ENCODE peak calls at places on chromosome 18, in four cellular contexts. I is Panc1, L is transverse colon, R is stomach. A is an unnamed sample.

GRCh38 chr18:59416818-59417217 is 57.8 kb upstream of the LMAN1 start:
- DNase-seq in L (no peak), R (no peak), I (no peak), A (no peak)

GRCh38 chr18:40529478-40529877 is 1425.6 kb upstream of the PIK3C3 start:
- DNase-seq in L (no peak), R (no peak), I (no peak), A (no peak)

GRCh38 chr18:69935319-69936190 is 12.1 kb downstream of the CD226 start:
- DNase-seq in L (peak; percentile 51), R (peak; percentile 54), I (no peak), A (no peak)

GRCh38 chr18:26710460-26711096 is 154.9 kb downstream of the AQP4 start:
- DNase-seq in R (no peak), I (no peak), L (no peak), A (peak; percentile 64)

GRCh38 chr18:74282359-74283254 is 9.2 kb downstream of the CYB5A start:
- DNase-seq in R (no peak), I (no peak), L (no peak), A (peak; percentile 89)

GRCh38 chr18:43170586-43170985 is 55.1 kb upstream of the RIT2 start:
- DNase-seq in R (no peak), I (no peak), L (no peak), A (no peak)

GRCh38 chr18:57809190-57809589 is 6.1 kb upstream of the ATP8B1 start:
- DNase-seq in L (no peak), I (no peak), R (no peak), A (no peak)

GRCh38 chr18:812123-812672 is at the start of gene YES1:
- DNase-seq in I (no peak), R (peak; percentile 79), L (peak; percentile 84), A (no peak)

DNA sequence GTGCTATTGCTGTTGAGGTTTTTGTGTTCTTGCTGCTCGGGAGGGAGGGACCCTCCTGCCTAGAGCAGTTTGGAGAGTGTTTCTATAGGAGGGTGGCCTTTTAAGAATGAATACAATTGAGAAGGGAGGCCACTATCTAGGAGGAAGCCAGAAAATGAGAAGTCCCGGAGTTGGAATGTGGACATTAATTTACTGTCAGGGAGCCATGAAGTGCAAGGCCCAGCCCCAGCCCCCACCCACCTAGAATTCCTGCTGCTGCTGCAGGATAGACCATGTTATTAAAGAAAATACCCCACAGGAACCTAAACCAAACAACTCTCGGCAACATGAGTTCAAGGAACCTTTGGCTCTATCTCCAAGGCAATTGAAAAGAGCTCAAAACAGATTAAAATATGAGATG is 46.0 kb downstream of the ZBTB7C start:
- DNase-seq in R (no peak), L (no peak), I (no peak), A (no peak)
- TF ChIP-seq POLR2AphosphoS5 in R (no peak), L (no peak), I (no peak), A (no peak)

GRCh38 chr18:56711706-56712445 is 60.7 kb downstream of the WDR7 start:
- DNase-seq in I (no peak), R (no peak), L (no peak), A (no peak)

GRCh38 chr18:56712761-56713160 is 61.6 kb downstream of the WDR7 start:
- DNase-seq in I (no peak), L (no peak), R (no peak), A (no peak)

GRCh38 chr18:56715121-56715520 is 64.0 kb downstream of the WDR7 start:
- DNase-seq in R (no peak), I (no peak), L (no peak), A (no peak)

DNA sequence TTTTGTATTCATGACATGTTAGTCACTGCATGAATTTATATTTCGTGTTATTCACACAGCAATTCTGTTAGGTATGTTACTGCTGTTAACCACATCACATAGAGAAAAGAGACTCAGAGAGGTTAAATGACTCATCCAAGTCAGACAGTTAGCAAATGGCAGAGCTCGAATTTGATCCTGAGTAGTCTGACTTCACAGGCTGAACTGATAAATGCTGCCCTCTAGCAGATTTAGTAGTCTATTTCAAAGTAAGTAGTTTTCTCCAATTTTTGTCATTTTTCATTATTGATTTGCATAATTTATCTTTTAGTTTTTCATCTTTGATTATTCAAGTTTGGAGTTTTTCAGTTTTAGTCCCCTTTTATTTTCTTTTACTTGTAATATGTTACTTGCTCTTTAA is 58.3 kb downstream of the WDR7 start:
- DNase-seq in L (no peak), I (peak; percentile 18), R (no peak), A (no peak)
- TF ChIP-seq CTCF in L (peak; percentile 17), I (no peak), R (no peak), A (no peak)

DNA sequence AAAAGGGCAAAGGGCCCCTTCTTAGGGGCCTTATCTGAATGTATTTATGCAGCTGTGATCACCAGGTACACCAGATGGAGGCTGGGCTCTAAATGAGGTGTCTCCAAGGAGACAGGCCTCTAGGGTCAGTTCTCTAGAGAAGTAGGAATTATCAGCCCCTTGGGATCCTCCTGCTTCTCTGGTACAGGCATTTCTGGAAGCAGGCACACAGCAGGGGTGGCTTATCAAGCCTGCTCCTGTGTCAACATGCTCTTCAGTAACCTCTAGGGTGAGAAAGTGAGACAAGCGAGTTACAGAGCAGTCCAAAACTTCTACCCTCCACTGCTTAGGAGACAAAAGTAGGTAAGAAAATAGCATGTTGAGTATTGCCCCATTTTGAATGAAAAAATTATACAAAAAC is 13.8 kb downstream of the TPGS2 start:
- DNase-seq in R (no peak), I (no peak), L (no peak), A (no peak)
- TF ChIP-seq POLR2AphosphoS5 in R (no peak), I (no peak), L (no peak), A (no peak)

DNA sequence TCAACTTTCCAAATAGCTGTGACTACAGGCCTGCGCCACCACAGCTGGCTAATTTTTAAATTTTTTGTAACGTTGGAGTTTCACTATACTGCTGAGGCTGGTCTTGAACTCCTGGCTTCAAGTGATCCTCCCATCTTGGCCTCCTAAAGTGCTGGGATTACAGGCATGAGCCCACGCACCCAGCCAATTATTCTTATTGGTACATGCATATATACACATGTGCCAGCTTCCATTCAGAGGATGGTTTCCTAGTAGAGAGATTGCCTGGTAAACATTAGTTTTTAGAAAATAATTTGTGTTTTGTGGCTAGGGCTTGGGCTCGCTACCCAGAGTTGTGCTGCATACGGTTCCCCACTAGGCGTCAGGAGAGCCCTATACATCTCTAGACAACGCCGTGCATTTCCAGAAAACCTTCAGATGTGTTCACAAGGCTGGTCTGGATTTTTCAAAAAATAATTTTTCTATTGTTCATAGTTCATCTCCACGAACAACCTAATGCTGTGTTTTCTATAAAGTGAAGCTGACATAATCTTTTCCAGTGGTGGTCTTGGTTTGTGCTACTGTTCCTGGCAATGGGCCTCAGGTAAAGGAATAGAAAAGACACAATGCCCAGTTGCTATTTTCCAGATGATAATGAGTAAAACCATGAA is 14.6 kb upstream of the AFG3L2 start:
- DNase-seq in I (peak; percentile 55), R (peak; percentile 61), L (peak; percentile 58), A (no peak)
- TF ChIP-seq CTCF in I (peak; percentile 94), R (peak; percentile 84), L (peak; percentile 77), A (peak; percentile 86)

DNA sequence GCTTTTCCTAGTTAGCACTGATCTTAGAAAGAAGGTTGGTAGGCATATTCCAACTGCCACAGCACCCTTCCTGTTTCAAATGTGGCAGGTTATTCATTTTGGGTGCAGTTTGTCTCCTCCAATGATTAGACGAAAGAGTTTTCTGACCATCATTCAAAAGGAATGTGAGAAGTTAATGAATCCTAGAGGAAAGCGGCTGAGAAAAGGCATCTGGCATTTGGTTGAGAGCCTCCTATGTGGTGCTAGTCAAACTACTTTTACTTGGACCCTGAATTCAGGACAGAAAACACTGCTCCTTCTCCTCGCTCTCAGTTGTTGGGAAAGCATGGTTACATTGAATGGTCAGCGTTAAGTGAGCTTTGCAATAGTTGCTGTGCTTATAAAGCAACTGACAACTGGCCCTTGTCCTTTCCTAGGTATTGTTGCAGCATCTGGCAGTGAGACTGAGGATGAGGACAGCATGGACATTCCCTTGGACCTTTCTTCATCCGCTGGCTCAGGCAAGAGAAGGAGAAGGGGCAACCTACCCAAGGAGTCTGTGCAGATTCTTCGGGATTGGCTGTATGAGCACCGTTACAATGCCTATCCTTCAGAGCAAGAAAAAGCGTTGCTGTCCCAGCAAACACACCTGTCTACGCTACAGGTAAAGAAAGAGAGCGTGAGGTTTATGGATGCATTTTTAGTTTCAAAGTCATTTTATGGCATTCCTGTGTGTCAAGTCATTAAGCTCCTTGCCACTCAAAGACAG is 6.1 kb downstream of the TGIF1 start:
- DNase-seq in R (no peak), L (peak; percentile 48), I (no peak), A (peak; percentile 60)
- TF ChIP-seq POLR2AphosphoS5 in R (no peak), L (no peak), I (peak; percentile 25), A (no peak)